ENCODE peak calls at places on chromosomes 3 and 15, in ten cellular contexts. J is D341Med; A is T-helper 2 cell; K is HT1080; N is cardiac muscle cell; Q is left colon; P is uterus; T is stimulated activated CD4-positive, alpha-beta T cell treated with anti-CD3 and anti-CD28 coated beads, Interleukin-4, amount 100 ng/mL, for 24 hours; E is hippocampal formation; L is stimulated activated CD8-positive, alpha-beta memory T cell treated with anti-CD3 and anti-CD28 coated beads, Interleukin-15, amount 100 ng/mL, for 24 hours. C is an unnamed sample.

GRCh38 chr15:78909791-78910228 is 35.0 kb downstream of the CTSH start:
- DNase-seq in T (peak; percentile 35), A (no peak), P (no peak), E (no peak), J (peak; percentile 79), L (no peak), Q (no peak), N (peak; percentile 77), K (peak; percentile 45), C (peak; percentile 61)

GRCh38 chr3:196008387-196008786 is 73.5 kb downstream of the TFRC start:
- DNase-seq in Q (no peak), J (no peak), T (no peak), E (no peak), N (no peak), P (no peak), L (no peak), K (no peak), A (no peak), C (no peak)

GRCh38 chr3:57434041-57434440 is 110.1 kb downstream of the DNAH12 start:
- DNase-seq in T (no peak), P (no peak), E (no peak), A (no peak), K (peak; percentile 54), N (peak; percentile 53), L (no peak), Q (no peak), J (peak; percentile 41), C (peak; percentile 23)

GRCh38 chr3:76965122-76965725 is 74.7 kb upstream of the ROBO2 start:
- DNase-seq in E (no peak), J (no peak), T (no peak), A (no peak), K (no peak), P (no peak), L (no peak), N (peak; percentile 40), Q (no peak), C (no peak)

GRCh38 chr15:92984161-92984560 is 84.0 kb downstream of the CHD2 start:
- DNase-seq in A (no peak), N (no peak), T (no peak), E (no peak), J (no peak), K (no peak), L (no peak), Q (no peak), P (no peak), C (no peak)

GRCh38 chr3:53254810-53255359 is 937 bp downstream of the TKT start:
- DNase-seq in Q (peak; percentile 86), J (peak; percentile 81), N (peak; percentile 72), K (peak; percentile 60), A (no peak), T (peak; percentile 56), P (peak; percentile 59), L (peak; percentile 10), E (peak; percentile 27), C (no peak)

GRCh38 chr3:98329392-98330124 is 24.1 kb upstream of the OR5K4 start:
- DNase-seq in L (no peak), E (peak; percentile 15), N (peak; percentile 57), T (peak; percentile 51), A (no peak), Q (peak; percentile 32), J (peak; percentile 62), P (no peak), K (peak; percentile 47), C (peak; percentile 57)

GRCh38 chr3:34237946-34238345 is 439.5 kb downstream of the PDCD6IP start:
- DNase-seq in K (no peak), Q (no peak), N (no peak), P (no peak), T (no peak), J (no peak), A (no peak), L (no peak), E (no peak), C (no peak)

GRCh38 chr3:23916152-23916885 is 471 bp downstream of the NKIRAS1 start:
- DNase-seq in K (no peak), P (no peak), A (peak; percentile 13), Q (no peak), E (no peak), T (no peak), N (no peak), L (no peak), J (no peak), C (no peak)

GRCh38 chr15:90286678-90287077 is 21.2 kb downstream of the NGRN start:
- DNase-seq in L (no peak), A (no peak), P (no peak), T (peak; percentile 34), Q (no peak), K (peak; percentile 44), J (peak; percentile 57), E (no peak), N (peak; percentile 35), C (peak; percentile 69)

GRCh38 chr15:63832620-63833245 is 1.0 kb downstream of the HERC1 start:
- DNase-seq in Q (no peak), A (no peak), E (no peak), T (no peak), L (no peak), P (no peak), K (no peak), N (no peak), J (no peak), C (no peak)

GRCh38 chr15:51132384-51133139 is 37.9 kb upstream of the TNFAIP8L3 start:
- DNase-seq in L (no peak), K (peak; percentile 92), N (peak; percentile 50), T (no peak), E (peak; percentile 24), J (peak; percentile 71), Q (peak; percentile 22), A (no peak), P (peak; percentile 74), C (peak; percentile 65)

GRCh38 chr3:168117853-168118313 is 22.2 kb upstream of the GOLIM4 start:
- DNase-seq in K (peak; percentile 73), A (no peak), E (no peak), T (no peak), L (no peak), J (no peak), Q (no peak), P (no peak), N (no peak), C (peak; percentile 52)

GRCh38 chr3:128996741-128997140 is 2.9 kb upstream of the CFAP92 start:
- DNase-seq in T (no peak), Q (no peak), N (no peak), J (no peak), E (no peak), A (no peak), L (no peak), P (peak; percentile 5), K (no peak), C (no peak)

GRCh38 chr15:67198157-67198754 is 56.2 kb downstream of the AAGAB start:
- DNase-seq in L (no peak), K (no peak), A (no peak), T (no peak), J (no peak), N (no peak), P (no peak), Q (no peak), E (no peak), C (no peak)

GRCh38 chr15:60121845-60122244 is 117.7 kb downstream of the FOXB1 start:
- DNase-seq in A (no peak), T (peak; percentile 44), L (no peak), E (no peak), K (no peak), N (no peak), J (no peak), P (no peak), Q (no peak), C (no peak)

GRCh38 chr3:142993958-142994442 is 7.4 kb upstream of the U2SURP start:
- DNase-seq in K (peak; percentile 69), Q (peak; percentile 68), L (no peak), J (peak; percentile 66), E (peak; percentile 12), P (peak; percentile 43), T (peak; percentile 67), N (peak; percentile 70), A (peak; percentile 15), C (peak; percentile 74)

GRCh38 chr3:30894521-30895289 is at the start of gene GADL1:
- DNase-seq in K (no peak), T (peak; percentile 7), E (no peak), J (peak; percentile 70), P (peak; percentile 27), L (no peak), N (peak; percentile 77), Q (peak; percentile 7), A (no peak), C (peak; percentile 40)

GRCh38 chr3:115968871-115969270 is 345.6 kb downstream of the GAP43 start:
- DNase-seq in K (no peak), A (no peak), E (no peak), J (no peak), L (no peak), T (no peak), P (no peak), Q (no peak), N (no peak), C (no peak)

GRCh38 chr3:12630292-12630691 is 33.6 kb downstream of the RAF1 start:
- DNase-seq in T (no peak), L (no peak), J (no peak), K (no peak), Q (no peak), A (no peak), N (no peak), E (no peak), P (no peak), C (no peak)

GRCh38 chr15:78077053-78077859 is at the start of gene TBC1D2B:
- DNase-seq in T (peak; percentile 72), A (peak; percentile 58), P (peak; percentile 69), N (peak; percentile 79), L (peak; percentile 57), J (peak; percentile 94), Q (peak; percentile 82), K (peak; percentile 40), E (peak; percentile 65), C (peak; percentile 63)

GRCh38 chr3:124791142-124791541 is 60.9 kb downstream of the UMPS start:
- DNase-seq in K (no peak), P (no peak), A (no peak), T (no peak), N (no peak), Q (no peak), L (no peak), E (no peak), J (no peak), C (no peak)

GRCh38 chr3:50817756-50818518 is 143.2 kb downstream of the DOCK3 start:
- DNase-seq in T (no peak), P (no peak), L (no peak), E (no peak), N (no peak), K (no peak), J (no peak), Q (no peak), A (no peak), C (no peak)

GRCh38 chr3:140204271-140204984 is 269.4 kb downstream of the CLSTN2 start:
- DNase-seq in E (no peak), K (no peak), J (no peak), T (no peak), N (no peak), A (no peak), P (no peak), Q (no peak), L (no peak), C (no peak)

GRCh38 chr15:62940755-62941361 is 101.7 kb upstream of the TPM1 start:
- DNase-seq in L (no peak), P (peak; percentile 78), J (no peak), E (peak; percentile 46), T (peak; percentile 14), K (peak; percentile 97), A (no peak), Q (peak; percentile 49), N (no peak), C (peak; percentile 63)

GRCh38 chr3:138197058-138197457 is 10.0 kb downstream of the ARMC8 start:
- DNase-seq in P (no peak), Q (peak; percentile 17), L (no peak), A (no peak), E (no peak), K (peak; percentile 27), N (peak; percentile 67), J (no peak), T (no peak), C (peak; percentile 47)